ENCODE peak calls at places on chromosomes 13 and 19, in four cellular contexts. N is naive thymus-derived CD8-positive, alpha-beta T cell; A is IMR-90; O is T-helper 2 cell. R is an unnamed sample.

GRCh38 chr13:110938662-110939421 is 24.0 kb upstream of the ANKRD10 start:
- DNase-seq in N (no peak), A (no peak), O (no peak), R (no peak)

GRCh38 chr19:53900191-53900860 is 8.8 kb upstream of the CACNG7 start:
- DNase-seq in N (no peak), A (no peak), O (no peak), R (no peak)

GRCh38 chr13:40549500-40550094 is 116.8 kb downstream of the FOXO1 start:
- DNase-seq in N (no peak), A (no peak), O (no peak), R (no peak)

GRCh38 chr13:30331331-30331771 is 24.0 kb upstream of the KATNAL1 start:
- DNase-seq in N (no peak), A (no peak), O (no peak), R (no peak)

GRCh38 chr13:75870397-75870801 is 234.3 kb downstream of the LMO7 start:
- DNase-seq in N (peak; percentile 43), A (peak; percentile 20), O (peak; percentile 1), R (no peak)

GRCh38 chr19:47615714-47616113 is 6.8 kb downstream of the BICRA start:
- DNase-seq in N (no peak), A (no peak), O (no peak), R (no peak)

GRCh38 chr19:5963855-5964254 is 14.1 kb downstream of the RANBP3 start:
- DNase-seq in N (no peak), A (no peak), O (no peak), R (no peak)

GRCh38 chr19:40565355-40565754 is 11.3 kb upstream of the SHKBP1 start:
- DNase-seq in N (no peak), A (no peak), O (no peak), R (no peak)

GRCh38 chr19:35231956-35232746 is 3.6 kb upstream of the FAM187B start:
- DNase-seq in N (no peak), A (no peak), O (no peak), R (no peak)

R was measured in HS-5.